ENCODE peak calls at places on chromosome 20, in six cellular contexts. M, P, J, E, S and X are unnamed samples.

GRCh38 chr20:44746367-44747165 is 901 bp downstream of the KCNK15 start:
- DNase-seq in J (no peak), S (no peak), P (no peak), M (no peak), E (no peak), X (no peak)

GRCh38 chr20:7770578-7770977 is 169.7 kb downstream of the HAO1 start:
- DNase-seq in M (peak), E (peak), J (peak), P (no peak), S (no peak), X (no peak)

GRCh38 chr20:34558320-34559202 is at the start of gene MAP1LC3A:
- DNase-seq in E (peak), M (peak), J (peak), P (peak), S (peak), X (peak)

GRCh38 chr20:38844963-38845362 is 39.5 kb downstream of the PPP1R16B start:
- DNase-seq in M (no peak), P (no peak), J (no peak), S (no peak), E (no peak), X (no peak)

GRCh38 chr20:9942736-9943135 is 92.1 kb upstream of the ANKEF1 start:
- DNase-seq in M (no peak), S (no peak), J (no peak), P (no peak), E (no peak), X (no peak)

GRCh38 chr20:32474717-32474966 is 110.5 kb downstream of the NOL4L start:
- DNase-seq in S (no peak), E (no peak), J (no peak), M (no peak), P (no peak), X (no peak)

GRCh38 chr20:24934101-24934661 is 14.9 kb upstream of the CST7 start:
- DNase-seq in S (peak), P (no peak), M (no peak), E (no peak), J (no peak), X (no peak)

GRCh38 chr20:13995086-13995665 is at the start of gene MACROD2:
- DNase-seq in J (peak), E (peak), M (peak), P (peak), S (peak), X (peak)

GRCh38 chr20:18465536-18466200 is 1.2 kb downstream of the DZANK1 start:
- DNase-seq in S (no peak), J (no peak), E (no peak), P (no peak), M (no peak), X (no peak)

GRCh38 chr20:9068896-9069663 is at the start of gene PLCB4:
- DNase-seq in J (peak), S (peak), E (peak), M (peak), P (peak), X (peak)

GRCh38 chr20:4170621-4171537 is 155.5 kb upstream of the RNF24 start:
- DNase-seq in S (no peak), E (no peak), J (no peak), P (peak), M (peak), X (no peak)

GRCh38 chr20:58697201-58697866 is 4.7 kb downstream of the NPEPL1 start:
- DNase-seq in P (no peak), J (no peak), M (no peak), S (peak), E (peak), X (peak)

GRCh38 chr20:2829376-2829775 is 11.1 kb downstream of the PCED1A start:
- DNase-seq in S (no peak), J (no peak), E (no peak), M (no peak), P (no peak), X (no peak)

GRCh38 chr20:44528309-44528708 is 6.4 kb upstream of the SERINC3 start:
- DNase-seq in E (no peak), J (no peak), P (no peak), S (no peak), M (no peak), X (no peak)

GRCh38 chr20:31835977-31836852 is 9.2 kb downstream of the FOXS1 start:
- DNase-seq in J (peak), P (peak), E (peak), M (peak), S (peak), X (peak)

GRCh38 chr20:63500902-63501817 is 2.3 kb upstream of the EEF1A2 start:
- DNase-seq in E (no peak), S (no peak), J (no peak), M (no peak), P (no peak), X (no peak)

GRCh38 chr20:34415079-34415478 is 52.0 kb downstream of the ITCH start:
- DNase-seq in S (no peak), E (peak), J (no peak), M (no peak), P (no peak), X (no peak)

GRCh38 chr20:57655812-57656161 is 35.6 kb upstream of the ZBP1 start:
- DNase-seq in S (peak), J (no peak), E (no peak), P (no peak), M (no peak), X (no peak)

GRCh38 chr20:49507741-49508434 is 25.4 kb upstream of the KCNB1 start:
- DNase-seq in S (no peak), J (no peak), M (no peak), E (no peak), P (no peak), X (no peak)

GRCh38 chr20:38298768-38299288 is 5.1 kb upstream of the BPI start:
- DNase-seq in S (peak), M (no peak), E (peak), J (peak), P (peak), X (peak)

GRCh38 chr20:17505664-17506517 is 25.3 kb downstream of the BFSP1 start:
- DNase-seq in M (peak), J (no peak), S (peak), P (no peak), E (peak), X (no peak)

GRCh38 chr20:44138859-44139258 is 48.1 kb downstream of the JPH2 start:
- DNase-seq in J (peak), M (peak), E (no peak), P (no peak), S (no peak), X (no peak)

GRCh38 chr20:57102566-57102965 is 163.9 kb downstream of the BMP7 start:
- DNase-seq in M (no peak), P (no peak), J (no peak), S (no peak), E (no peak), X (no peak)

GRCh38 chr20:60050193-60050960 is 92.2 kb downstream of the CDH26 start:
- DNase-seq in S (no peak), E (peak), M (no peak), P (no peak), J (peak), X (no peak)

GRCh38 chr20:11047559-11047958 is 373.8 kb upstream of the JAG1 start:
- DNase-seq in M (peak), J (no peak), P (no peak), S (no peak), E (peak), X (no peak)

GRCh38 chr20:9949563-9949962 is 85.2 kb upstream of the ANKEF1 start:
- DNase-seq in M (peak), S (no peak), E (no peak), J (no peak), P (no peak), X (no peak)

GRCh38 chr20:10800288-10800687 is 126.5 kb upstream of the JAG1 start:
- DNase-seq in J (peak), E (peak), M (no peak), S (no peak), P (no peak), X (no peak)

GRCh38 chr20:38840053-38840893 is 34.8 kb downstream of the PPP1R16B start:
- DNase-seq in S (no peak), M (no peak), P (peak), E (no peak), J (no peak), X (no peak)